ENCODE peak calls at places on chromosomes 13 and 19, in four cellular contexts. F is AG09309, V is AG04450, G is ovary. W is an unnamed sample.
A peak's percentile ranks its signal among the peaks of the same experiment; 100 is the strongest.

GRCh38 chr19:19817357-19817756 is 4.2 kb downstream of the ZNF506 start:
- DNase-seq in F (no peak), V (no peak), G (no peak), W (no peak)

GRCh38 chr13:60689076-60689475 is 292.1 kb downstream of the TDRD3 start:
- DNase-seq in F (no peak), V (no peak), G (no peak), W (no peak)

GRCh38 chr19:29211562-29212416 is 1.2 kb downstream of the UQCRFS1 start:
- DNase-seq in F (no peak), V (no peak), G (no peak), W (no peak)

GRCh38 chr13:20411638-20412342 is 113.9 kb downstream of the CRYL1 start:
- DNase-seq in F (no peak), V (no peak), G (no peak), W (no peak)

GRCh38 chr13:112648101-112648500 is 41.7 kb upstream of the ATP11A start:
- DNase-seq in F (no peak), V (no peak), G (no peak), W (no peak)

GRCh38 chr19:38543807-38544568 is 73.8 kb downstream of the MAP4K1 start:
- DNase-seq in F (peak; percentile 63), V (peak; percentile 24), G (peak; percentile 69), W (peak; percentile 12)

GRCh38 chr13:45879666-45880065 is 28.1 kb upstream of the SIAH3 start:
- DNase-seq in F (no peak), V (no peak), G (no peak), W (no peak)

GRCh38 chr13:100721885-100722512 is 47.4 kb upstream of the TMTC4 start:
- DNase-seq in F (peak; percentile 4), V (peak; percentile 39), G (no peak), W (peak; percentile 0)

GRCh38 chr13:113815151-113816058 is 48.5 kb downstream of the GAS6 start:
- DNase-seq in F (no peak), V (no peak), G (no peak), W (no peak)

GRCh38 chr13:99144306-99144705 is 56.3 kb upstream of the UBAC2 start:
- DNase-seq in F (no peak), V (no peak), G (no peak), W (no peak)

GRCh38 chr19:29562299-29563297 is 36.8 kb downstream of the VSTM2B start:
- DNase-seq in F (no peak), V (no peak), G (no peak), W (no peak)

GRCh38 chr13:40552895-40553294 is 113.5 kb downstream of the FOXO1 start:
- DNase-seq in F (no peak), V (no peak), G (no peak), W (no peak)

GRCh38 chr13:44601596-44601995 is 25.5 kb upstream of the TSC22D1 start:
- DNase-seq in F (no peak), V (no peak), G (no peak), W (no peak)

GRCh38 chr13:47299316-47299715 is 402.5 kb upstream of the HTR2A start:
- DNase-seq in F (no peak), V (no peak), G (no peak), W (no peak)

GRCh38 chr19:40294560-40294959 is 9.4 kb upstream of the AKT2 start:
- DNase-seq in F (no peak), V (no peak), G (no peak), W (no peak)

GRCh38 chr19:49094505-49095482 is 9.5 kb downstream of the SNRNP70 start:
- DNase-seq in F (no peak), V (no peak), G (no peak), W (no peak)

GRCh38 chr13:30831515-30831914 is 74.6 kb upstream of the MEDAG start:
- DNase-seq in F (no peak), V (no peak), G (no peak), W (no peak)

GRCh38 chr13:113962975-113963374 is 10.9 kb downstream of the C13orf46 start:
- DNase-seq in F (no peak), V (no peak), G (no peak), W (no peak)

GRCh38 chr19:53057904-53058579 is 13.5 kb downstream of the ERVV-2 start:
- DNase-seq in F (no peak), V (no peak), G (peak; percentile 45), W (no peak)

GRCh38 chr13:19059016-19059780 is 122.4 kb downstream of the TUBA3C start:
- DNase-seq in F (no peak), V (no peak), G (no peak), W (no peak)

GRCh38 chr13:36549771-36550170 is 117.5 kb downstream of the CCNA1 start:
- DNase-seq in F (no peak), V (no peak), G (no peak), W (no peak)

GRCh38 chr13:37293295-37293694 is 187.8 kb upstream of the CSNK1A1L start:
- DNase-seq in F (no peak), V (no peak), G (no peak), W (no peak)

GRCh38 chr13:77507931-77508776 is 27.4 kb upstream of the SCEL start:
- DNase-seq in F (peak; percentile 10), V (no peak), G (no peak), W (no peak)

GRCh38 chr19:28737526-28737925 is 475.4 kb downstream of the UQCRFS1 start:
- DNase-seq in F (no peak), V (no peak), G (peak; percentile 18), W (no peak)

GRCh38 chr13:108313382-108313781 is 43.9 kb downstream of the TNFSF13B start:
- DNase-seq in F (no peak), V (no peak), G (no peak), W (no peak)

GRCh38 chr19:4233282-4233853 is 4.0 kb downstream of the EBI3 start:
- DNase-seq in F (no peak), V (no peak), G (no peak), W (no peak)

GRCh38 chr13:100534147-100534818 is 54.3 kb downstream of the GGACT start:
- DNase-seq in F (no peak), V (no peak), G (no peak), W (no peak)

GRCh38 chr19:32611161-32611560 is 30.2 kb downstream of the PDCD5 start:
- DNase-seq in F (no peak), V (no peak), G (no peak), W (no peak)

GRCh38 chr13:57932071-57932470 is 300.5 kb downstream of the PCDH17 start:
- DNase-seq in F (no peak), V (no peak), G (no peak), W (no peak)

GRCh38 chr19:40341601-40342482 is 6.4 kb downstream of the C19orf47 start:
- DNase-seq in F (no peak), V (no peak), G (no peak), W (no peak)

GRCh38 chr19:49869484-49870308 is 2.3 kb upstream of the PNKP start:
- DNase-seq in F (peak; percentile 100), V (peak; percentile 100), G (peak; percentile 97), W (peak; percentile 99)

GRCh38 chr19:46620267-46620666 is 4.6 kb downstream of the PTGIR start:
- DNase-seq in F (no peak), V (no peak), G (no peak), W (no peak)

GRCh38 chr19:15072930-15073647 is 8.9 kb upstream of the OR1I1 start:
- DNase-seq in F (no peak), V (no peak), G (no peak), W (no peak)
- TF ChIP-seq CTCF in F (no peak), V (no peak), G (no peak), W (no peak)

GRCh38 chr19:18171605-18172327 is 1.8 kb upstream of the IFI30 start:
- DNase-seq in F (no peak), V (no peak), G (no peak), W (no peak)

GRCh38 chr19:18173054-18173571 is 500 bp upstream of the IFI30 start:
- DNase-seq in F (no peak), V (no peak), G (peak; percentile 44), W (no peak)

GRCh38 chr19:18168673-18169381 is 4.8 kb upstream of the IFI30 start:
- DNase-seq in F (no peak), V (no peak), G (peak; percentile 35), W (no peak)

GRCh38 chr19:18172331-18173053 is 1.1 kb upstream of the IFI30 start:
- DNase-seq in F (no peak), V (no peak), G (no peak), W (no peak)

GRCh38 chr19:18170714-18171255 is 2.8 kb upstream of the IFI30 start:
- DNase-seq in F (no peak), V (no peak), G (peak; percentile 58), W (no peak)
- H3K4me3 ChIP-seq in F (no peak overlapping the region), V (no peak overlapping the region), G (no peak overlapping the region), W (no peak overlapping the region)

DNA sequence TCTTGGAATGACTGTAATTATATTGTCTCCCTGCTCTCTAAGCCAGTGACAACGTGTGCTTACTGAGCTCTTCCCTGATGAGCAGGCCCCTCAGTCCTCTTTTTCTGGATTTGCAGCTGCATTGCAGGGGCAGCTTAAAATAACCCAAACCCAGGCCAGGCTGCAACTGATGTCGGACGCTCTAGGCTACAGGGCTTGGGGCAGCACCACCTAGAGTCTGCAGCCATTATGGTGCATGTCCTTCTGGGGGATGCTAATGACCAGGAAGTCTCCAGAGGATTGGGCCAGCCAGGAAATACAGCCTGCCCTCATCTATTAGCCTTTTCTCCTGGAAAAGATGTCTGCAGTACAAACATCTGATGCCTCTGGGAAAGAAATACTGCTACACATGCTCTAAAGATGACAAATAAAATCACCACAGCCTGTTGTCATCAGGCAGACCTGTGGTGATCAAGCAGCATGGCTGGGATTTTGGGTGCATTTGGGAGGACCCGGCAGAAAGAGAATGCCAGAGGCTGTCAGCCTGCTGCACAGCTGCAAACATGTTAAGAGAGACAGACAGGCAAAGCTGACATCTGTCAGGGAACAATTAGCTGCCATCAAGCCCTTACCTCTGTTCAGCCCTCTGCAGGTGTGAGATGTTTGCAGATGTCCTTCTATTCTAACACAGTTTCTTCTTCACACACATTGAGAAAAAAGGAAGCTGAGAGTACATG is 51.8 kb downstream of the CCDC70 start:
- DNase-seq in F (no peak), V (no peak), G (no peak), W (no peak)
- TF ChIP-seq CTCF in F (no peak), V (no peak), G (no peak), W (no peak)

DNA sequence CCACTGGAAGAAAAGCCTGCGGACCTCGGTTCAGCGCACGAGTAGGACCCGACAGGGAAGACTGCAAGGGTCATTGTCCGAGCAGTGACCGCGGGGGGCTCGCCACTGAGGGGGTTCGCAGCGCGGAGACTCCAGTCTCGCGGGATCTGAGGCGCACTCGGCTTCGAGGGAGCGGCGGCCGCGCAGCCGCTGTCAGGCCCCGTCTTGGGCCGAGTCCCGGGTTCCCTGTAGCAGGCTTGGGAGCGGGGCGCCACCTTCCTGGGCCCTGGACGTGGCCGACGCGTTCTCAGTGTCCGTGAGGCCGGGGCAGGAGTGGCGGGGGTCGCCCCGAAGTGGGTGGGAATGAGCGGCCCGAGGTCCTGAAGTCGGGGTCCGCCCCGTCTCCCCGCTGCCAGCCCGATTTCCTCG is 474 bp upstream of the FAM174C start:
- DNase-seq in F (no peak), V (no peak), G (no peak), W (no peak)
- H3K4me3 ChIP-seq in F (peak overlapping the region; percentile 38), V (peak overlapping the region; percentile 51), G (peak overlapping the region; percentile 55), W (peak overlapping the region; percentile 53)

GRCh38 chr19:54352041-54352440 is 12.7 kb downstream of the LAIR1 start:
- DNase-seq in F (no peak), V (no peak), G (no peak), W (no peak)
- TF ChIP-seq CTCF in F (no peak), V (no peak), G (no peak), W (no peak)

GRCh38 chr19:1360818-1361461 is 22.8 kb upstream of the NDUFS7 start:
- DNase-seq in F (peak; percentile 63), V (peak; percentile 58), G (peak; percentile 92), W (peak; percentile 37)
- H3K4me3 ChIP-seq in F (peak overlapping the region; percentile 28), V (peak overlapping the region; percentile 46), G (peak overlapping the region; percentile 15), W (peak overlapping the region; percentile 45)

W was measured in AG04449.